ENCODE peak calls at places on chromosomes 6 and 20, in four cellular contexts. W, D, B and V are unnamed samples.
A peak's percentile ranks its signal among the peaks of the same experiment; 100 is the strongest.

GRCh38 chr20:11457476-11457875 is 460.2 kb upstream of the BTBD3 start:
- DNase-seq in W (no peak), D (no peak), B (no peak), V (no peak)

GRCh38 chr6:41049548-41049947 is 3.5 kb upstream of the APOBEC2 start:
- DNase-seq in W (no peak), D (peak; percentile 32), B (no peak), V (no peak)

GRCh38 chr20:20571068-20571780 is 141.2 kb downstream of the RALGAPA2 start:
- DNase-seq in W (no peak), D (no peak), B (no peak), V (no peak)

GRCh38 chr20:17226410-17227198 is at the start of gene PCSK2:
- DNase-seq in W (no peak), D (peak; percentile 88), B (no peak), V (peak; percentile 71)

GRCh38 chr6:21970560-21970959 is 326.3 kb downstream of the PRL start:
- DNase-seq in W (no peak), D (no peak), B (no peak), V (no peak)

GRCh38 chr6:107264357-107264831 is 149.1 kb upstream of the BEND3 start:
- DNase-seq in W (peak; percentile 91), D (no peak), B (no peak), V (no peak)

GRCh38 chr20:54713727-54714126 is 238.3 kb downstream of the DOK5 start:
- DNase-seq in W (no peak), D (no peak), B (no peak), V (no peak)

GRCh38 chr6:25452027-25452426 is 172.9 kb downstream of the CARMIL1 start:
- DNase-seq in W (no peak), D (no peak), B (no peak), V (no peak)

GRCh38 chr6:52872031-52872430 is 31.4 kb upstream of the GSTA5 start:
- DNase-seq in W (no peak), D (no peak), B (no peak), V (no peak)

GRCh38 chr20:2984956-2985661 is 58.3 kb upstream of the GNRH2 start:
- DNase-seq in W (no peak), D (peak; percentile 30), B (no peak), V (no peak)

GRCh38 chr6:71335544-71335943 is 46.9 kb downstream of the OGFRL1 start:
- DNase-seq in W (no peak), D (no peak), B (no peak), V (no peak)

GRCh38 chr20:3781153-3781910 is at the start of gene SPEF1:
- DNase-seq in W (peak; percentile 98), D (peak; percentile 81), B (peak; percentile 33), V (peak; percentile 90)

GRCh38 chr20:21521596-21522478 is 8.0 kb upstream of the NKX2-2 start:
- DNase-seq in W (no peak), D (peak; percentile 85), B (no peak), V (peak; percentile 32)

GRCh38 chr6:6925391-6926164 is 182.2 kb upstream of the RREB1 start:
- DNase-seq in W (no peak), D (no peak), B (no peak), V (no peak)

GRCh38 chr6:81265106-81265505 is 487.4 kb downstream of the TENT5A start:
- DNase-seq in W (peak; percentile 7), D (no peak), B (no peak), V (no peak)

GRCh38 chr6:105879902-105880547 is 206.1 kb upstream of the PRDM1 start:
- DNase-seq in W (no peak), D (no peak), B (peak; percentile 33), V (no peak)

GRCh38 chr20:17867546-17867945 is 101.0 kb downstream of the SNX5 start:
- DNase-seq in W (no peak), D (no peak), B (no peak), V (no peak)

GRCh38 chr20:53800883-53801604 is 207.4 kb upstream of the ZNF217 start:
- DNase-seq in W (peak; percentile 100), D (no peak), B (no peak), V (no peak)

GRCh38 chr6:127300411-127300810 is 33.7 kb downstream of the RNF146 start:
- DNase-seq in W (no peak), D (no peak), B (no peak), V (no peak)

GRCh38 chr6:112275365-112275764 is 21.0 kb upstream of the LAMA4 start:
- DNase-seq in W (no peak), D (no peak), B (no peak), V (no peak)

GRCh38 chr20:52003976-52004375 is 187.6 kb downstream of the ZFP64 start:
- DNase-seq in W (no peak), D (no peak), B (no peak), V (no peak)

GRCh38 chr6:149451361-149452061 is 33.3 kb downstream of the ZC3H12D start:
- DNase-seq in W (no peak), D (peak; percentile 60), B (no peak), V (no peak)

GRCh38 chr20:17589161-17589834 is 19.4 kb downstream of the DSTN start:
- DNase-seq in W (no peak), D (no peak), B (no peak), V (no peak)

GRCh38 chr20:51013577-51014330 is 9.2 kb downstream of the KCNG1 start:
- DNase-seq in W (no peak), D (no peak), B (no peak), V (no peak)

GRCh38 chr6:3808759-3809514 is 40.2 kb upstream of the FAM50B start:
- DNase-seq in W (peak; percentile 50), D (no peak), B (no peak), V (no peak)

GRCh38 chr6:83226517-83226916 is 33.4 kb downstream of the RWDD2A start:
- DNase-seq in W (no peak), D (no peak), B (no peak), V (no peak)

GRCh38 chr6:83216806-83217205 is 23.6 kb downstream of the RWDD2A start:
- DNase-seq in W (no peak), D (no peak), B (no peak), V (no peak)

GRCh38 chr6:83221302-83221701 is 28.1 kb downstream of the RWDD2A start:
- DNase-seq in W (no peak), D (no peak), B (no peak), V (no peak)

GRCh38 chr6:83220121-83220520 is 27.0 kb downstream of the RWDD2A start:
- DNase-seq in W (no peak), D (no peak), B (no peak), V (no peak)

DNA sequence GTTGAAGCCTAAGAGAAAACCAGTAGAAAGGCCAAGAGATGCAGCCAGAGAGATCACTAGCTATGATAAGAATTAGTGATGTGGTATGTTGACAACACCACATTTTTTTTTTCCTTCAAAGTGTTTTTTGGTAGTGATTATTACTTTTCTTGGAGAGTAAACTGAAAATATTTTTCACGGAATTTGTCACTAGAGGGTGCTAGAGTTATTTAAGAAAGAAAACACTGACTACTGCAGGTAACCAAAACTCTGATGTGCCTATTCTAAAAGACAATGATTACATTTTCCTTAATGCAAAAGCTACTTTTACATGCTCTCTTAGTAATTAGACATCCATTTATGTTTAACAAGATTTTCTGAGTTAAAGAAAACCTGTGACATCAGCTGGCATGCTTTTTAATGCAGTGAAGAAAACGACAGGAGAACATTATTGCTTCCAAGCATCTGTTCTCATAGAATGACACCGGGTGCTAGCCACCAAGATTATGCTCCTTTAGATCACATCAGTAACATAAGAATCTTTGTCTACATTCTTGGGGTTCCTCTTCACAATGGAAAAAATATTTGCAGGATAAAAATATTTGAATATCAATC is 28.8 kb downstream of the RWDD2A start:
- DNase-seq in W (peak; percentile 34), D (no peak), B (no peak), V (peak; percentile 9)
- TF ChIP-seq SUZ12 in W (no peak), D (no peak), B (no peak), V (no peak)

GRCh38 chr20:57195023-57195758 is 71.2 kb downstream of the BMP7 start:
- DNase-seq in W (no peak), D (no peak), B (no peak), V (no peak)

GRCh38 chr20:57193094-57193493 is 73.3 kb downstream of the BMP7 start:
- DNase-seq in W (no peak), D (no peak), B (no peak), V (no peak)

GRCh38 chr20:57194154-57194553 is 72.3 kb downstream of the BMP7 start:
- DNase-seq in W (no peak), D (no peak), B (no peak), V (no peak)

GRCh38 chr20:57197352-57198198 is 68.9 kb downstream of the BMP7 start:
- DNase-seq in W (no peak), D (no peak), B (no peak), V (no peak)

GRCh38 chr20:57195759-57196100 is 70.7 kb downstream of the BMP7 start:
- DNase-seq in W (no peak), D (no peak), B (no peak), V (no peak)
- TF ChIP-seq SUZ12 in W (no peak), D (no peak), B (no peak), V (no peak)

GRCh38 chr6:88670369-88670768 is 293.0 kb downstream of the RNGTT start:
- DNase-seq in W (no peak), D (no peak), B (no peak), V (no peak)
- TF ChIP-seq SUZ12 in W (no peak), D (no peak), B (no peak), V (no peak)

DNA sequence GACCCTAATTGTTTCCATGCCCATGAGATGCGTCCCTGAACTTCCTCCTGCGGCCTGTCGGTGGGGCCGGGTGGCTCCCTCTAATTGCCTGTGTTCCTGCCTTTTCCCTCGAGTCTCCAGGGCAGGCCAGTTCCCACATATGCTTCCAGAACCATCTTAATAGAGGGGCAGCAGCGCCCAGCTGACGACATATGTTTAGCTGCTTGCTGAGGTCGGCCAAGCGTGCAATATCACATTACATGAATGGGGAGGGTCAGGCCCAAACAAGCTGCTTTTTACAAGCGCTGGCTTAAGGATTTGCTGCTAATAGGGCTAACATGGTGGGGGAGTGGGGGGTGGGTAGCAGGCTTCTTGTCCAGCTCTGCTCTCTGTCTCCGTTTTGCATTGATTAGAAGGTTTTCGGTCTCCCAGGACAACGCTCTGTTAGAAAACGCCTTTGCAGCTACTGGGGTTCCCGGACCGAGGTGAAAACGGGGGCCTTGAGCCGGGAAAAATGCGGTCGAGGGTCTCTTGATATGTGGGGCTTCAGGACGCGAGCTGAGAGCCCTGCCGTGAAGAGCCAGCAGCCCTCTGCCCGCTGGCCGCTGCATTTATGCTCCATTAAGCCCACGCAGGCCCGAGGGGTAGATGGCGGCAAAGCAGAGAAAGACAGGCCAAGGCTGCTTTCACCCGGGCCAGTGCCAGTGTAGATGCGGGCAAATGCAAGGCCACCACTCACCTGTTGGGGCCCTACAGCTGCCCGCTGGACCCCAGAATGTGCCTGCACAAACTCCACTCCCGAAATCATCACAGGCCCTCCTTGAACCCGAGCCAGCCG is 308.5 kb downstream of the BMP7 start:
- DNase-seq in W (no peak), D (no peak), B (no peak), V (peak; percentile 61)
- TF ChIP-seq SUZ12 in W (no peak), D (no peak), B (no peak), V (no peak)

GRCh38 chr6:132236744-132237143 is 164.5 kb downstream of the MOXD1 start:
- DNase-seq in W (no peak), D (no peak), B (no peak), V (no peak)
- TF ChIP-seq SUZ12 in W (no peak), D (no peak), B (no peak), V (no peak)